ENCODE peak calls at places on chromosomes 1 and 21, in seven cellular contexts. L is IMR-90, B is ecto neural progenitor cell, P is left lung, Q is ureter, S is amniotic stem cell, O is H4. E is an unnamed sample.

GRCh38 chr1:2455757-2456156 is 20.3 kb upstream of the PLCH2 start:
- DNase-seq in S (no peak), O (no peak), L (peak), Q (no peak), B (no peak), P (no peak), E (no peak)

GRCh38 chr1:152191711-152192110 is 32.3 kb downstream of the HRNR start:
- DNase-seq in L (no peak), S (no peak), B (no peak), P (no peak), O (no peak), Q (no peak), E (no peak)

GRCh38 chr1:20666804-20667203 is 5.6 kb upstream of the DDOST start:
- DNase-seq in B (no peak), Q (no peak), S (no peak), P (no peak), L (peak), O (peak), E (no peak)

GRCh38 chr21:31732891-31733520 is 1.1 kb upstream of the SCAF4 start:
- DNase-seq in B (peak), S (no peak), L (peak), P (no peak), Q (no peak), O (no peak), E (no peak)

GRCh38 chr21:34011660-34012059 is 61.7 kb upstream of the MRPS6 start:
- DNase-seq in P (no peak), O (no peak), B (no peak), Q (no peak), S (no peak), L (no peak), E (no peak)

GRCh38 chr1:111351700-111352099 is 61.0 kb downstream of the CHIA start:
- DNase-seq in P (no peak), S (no peak), Q (no peak), O (no peak), L (no peak), B (no peak), E (no peak)

GRCh38 chr1:155012052-155012546 is 9.5 kb downstream of the ZBTB7B start:
- DNase-seq in B (peak), L (no peak), P (no peak), S (no peak), Q (peak), O (peak), E (peak)

GRCh38 chr1:225253784-225254183 is 174.1 kb downstream of the LBR start:
- DNase-seq in B (no peak), O (no peak), L (peak), P (no peak), S (no peak), Q (no peak), E (no peak)

GRCh38 chr1:202143011-202143767 is 1.3 kb downstream of the ARL8A start:
- DNase-seq in Q (no peak), O (no peak), S (no peak), B (no peak), L (no peak), P (peak), E (no peak)

GRCh38 chr1:2447274-2448097 is 28.6 kb upstream of the PLCH2 start:
- DNase-seq in B (no peak), Q (no peak), O (no peak), S (no peak), P (no peak), L (no peak), E (no peak)

GRCh38 chr1:225539069-225539468 is 111.2 kb upstream of the LBR start:
- DNase-seq in S (no peak), L (no peak), P (no peak), B (no peak), O (no peak), Q (no peak), E (no peak)

GRCh38 chr1:203556047-203556851 is 62.3 kb downstream of the OPTC start:
- DNase-seq in B (peak), S (peak), L (peak), Q (peak), O (no peak), P (no peak), E (no peak)

GRCh38 chr1:183850852-183851251 is 45.9 kb downstream of the RGL1 start:
- DNase-seq in S (no peak), P (no peak), B (no peak), Q (no peak), O (no peak), L (peak), E (no peak)

GRCh38 chr21:41216486-41216885 is 48.5 kb downstream of the BACE2 start:
- DNase-seq in P (no peak), L (no peak), S (no peak), B (no peak), Q (peak), O (no peak), E (no peak)

GRCh38 chr1:39671433-39671792 is 494 bp downstream of the NT5C1A start:
- DNase-seq in L (no peak), O (no peak), B (peak), S (no peak), Q (no peak), P (no peak), E (no peak)

GRCh38 chr1:207811319-207811718 is 59.5 kb downstream of the CD46 start:
- DNase-seq in S (no peak), L (no peak), P (no peak), O (no peak), B (peak), Q (peak), E (peak)

GRCh38 chr1:153540394-153541361 is at the start of gene S100A5:
- DNase-seq in S (no peak), L (peak), B (no peak), Q (no peak), P (no peak), O (peak), E (no peak)

GRCh38 chr1:81689531-81689941 is 111.2 kb upstream of the ADGRL2 start:
- DNase-seq in L (peak), P (no peak), S (peak), B (no peak), O (no peak), Q (no peak), E (no peak)

GRCh38 chr1:84998642-84999280 is 1.8 kb upstream of the MCOLN2 start:
- DNase-seq in L (peak), Q (no peak), P (no peak), S (no peak), B (no peak), O (no peak), E (no peak)

GRCh38 chr1:56072310-56072709 is 507.1 kb downstream of the PLPP3 start:
- DNase-seq in O (no peak), P (no peak), L (no peak), Q (no peak), S (no peak), B (no peak), E (no peak)

GRCh38 chr1:233635765-233636502 is 22.0 kb downstream of the KCNK1 start:
- DNase-seq in L (peak), P (no peak), B (no peak), O (peak), S (no peak), Q (no peak), E (no peak)

GRCh38 chr1:167617100-167617949 is 12.7 kb upstream of the RCSD1 start:
- DNase-seq in P (no peak), S (no peak), Q (no peak), L (peak), O (no peak), B (no peak), E (no peak)

GRCh38 chr1:40281852-40282251 is 23.8 kb downstream of the ZMPSTE24 start:
- DNase-seq in Q (no peak), P (no peak), B (no peak), S (no peak), O (no peak), L (no peak), E (no peak)

GRCh38 chr1:159141584-159142518 is 29.6 kb upstream of the CADM3 start:
- DNase-seq in L (peak), S (peak), O (peak), Q (no peak), P (no peak), B (peak), E (no peak)